ENCODE peak calls at places on chromosome 20, in seven cellular contexts. S is NCI-H524, F is chondrocyte, W is AG09309, P is fibroblast of the aortic adventitia, C is heart left ventricle, E is fibroblast of gingiva. O is an unnamed sample.
A peak's percentile ranks its signal among the peaks of the same experiment; 100 is the strongest.

GRCh38 chr20:17498181-17498580 is 33.0 kb downstream of the BFSP1 start:
- DNase-seq in S (no peak), F (no peak), W (no peak), P (no peak), C (no peak), E (no peak), O (peak; percentile 37)

GRCh38 chr20:62937353-62938104 is 418 bp upstream of the GID8 start:
- DNase-seq in S (peak; percentile 95), F (peak; percentile 99), W (peak; percentile 83), P (peak; percentile 95), C (peak; percentile 97), E (peak; percentile 96), O (no peak)

GRCh38 chr20:44540834-44541233 is 19.0 kb upstream of the SERINC3 start:
- DNase-seq in S (no peak), F (no peak), W (no peak), P (peak; percentile 64), C (no peak), E (no peak), O (no peak)

GRCh38 chr20:57617079-57617795 is 3.0 kb downstream of the ZBP1 start:
- DNase-seq in S (no peak), F (no peak), W (no peak), P (no peak), C (no peak), E (no peak), O (peak; percentile 52)

GRCh38 chr20:45036044-45036755 is 64.7 kb downstream of the KCNS1 start:
- DNase-seq in S (no peak), F (no peak), W (no peak), P (peak; percentile 70), C (no peak), E (peak; percentile 83), O (no peak)

GRCh38 chr20:48763183-48764030 is 64.4 kb downstream of the PREX1 start:
- DNase-seq in S (no peak), F (peak; percentile 72), W (no peak), P (no peak), C (peak; percentile 57), E (no peak), O (no peak)

GRCh38 chr20:39312107-39312506 is 350.0 kb downstream of the DHX35 start:
- DNase-seq in S (no peak), F (no peak), W (no peak), P (no peak), C (no peak), E (no peak), O (no peak)

GRCh38 chr20:2252419-2253060 is 43.3 kb upstream of the TGM3 start:
- DNase-seq in S (no peak), F (no peak), W (no peak), P (no peak), C (no peak), E (no peak), O (no peak)

GRCh38 chr20:62636446-62636845 is 5.9 kb upstream of the SLCO4A1 start:
- DNase-seq in S (peak; percentile 86), F (no peak), W (no peak), P (no peak), C (no peak), E (no peak), O (no peak)

GRCh38 chr20:53652859-53653520 is 59.4 kb upstream of the ZNF217 start:
- DNase-seq in S (no peak), F (no peak), W (no peak), P (peak; percentile 26), C (no peak), E (no peak), O (no peak)

GRCh38 chr20:35093245-35093884 is 758 bp upstream of the TRPC4AP start:
- DNase-seq in S (no peak), F (no peak), W (peak; percentile 80), P (peak; percentile 74), C (no peak), E (peak; percentile 60), O (no peak)

GRCh38 chr20:16580596-16580995 is 7.3 kb upstream of the KIF16B start:
- DNase-seq in S (peak; percentile 49), F (no peak), W (no peak), P (no peak), C (no peak), E (no peak), O (no peak)

GRCh38 chr20:9218412-9219001 is 149.6 kb downstream of the PLCB4 start:
- DNase-seq in S (no peak), F (no peak), W (peak; percentile 21), P (no peak), C (no peak), E (peak; percentile 14), O (no peak)

GRCh38 chr20:45061244-45061643 is 39.7 kb downstream of the KCNS1 start:
- DNase-seq in S (no peak), F (no peak), W (peak; percentile 72), P (peak; percentile 89), C (no peak), E (peak; percentile 90), O (no peak)

GRCh38 chr20:19992996-19993908 is 23.9 kb upstream of the NAA20 start:
- DNase-seq in S (no peak), F (no peak), W (peak; percentile 90), P (peak; percentile 96), C (no peak), E (peak; percentile 78), O (no peak)

GRCh38 chr20:41249371-41249770 is 68.2 kb downstream of the ZHX3 start:
- DNase-seq in S (no peak), F (no peak), W (peak; percentile 53), P (peak; percentile 86), C (peak; percentile 45), E (peak; percentile 83), O (no peak)

GRCh38 chr20:33702861-33703260 is 16.7 kb upstream of the E2F1 start:
- DNase-seq in S (peak; percentile 99), F (no peak), W (no peak), P (no peak), C (peak; percentile 67), E (no peak), O (no peak)

GRCh38 chr20:10936786-10937185 is 263.0 kb upstream of the JAG1 start:
- DNase-seq in S (no peak), F (no peak), W (no peak), P (no peak), C (no peak), E (no peak), O (no peak)

GRCh38 chr20:53896041-53896440 is 174.4 kb downstream of the BCAS1 start:
- DNase-seq in S (no peak), F (no peak), W (no peak), P (no peak), C (no peak), E (no peak), O (no peak)

GRCh38 chr20:57212890-57213276 is 53.6 kb downstream of the BMP7 start:
- DNase-seq in S (no peak), F (peak; percentile 78), W (no peak), P (no peak), C (no peak), E (no peak), O (no peak)

GRCh38 chr20:50625986-50626677 is 65.2 kb downstream of the RIPOR3 start:
- DNase-seq in S (peak; percentile 80), F (no peak), W (no peak), P (peak; percentile 69), C (peak; percentile 69), E (peak; percentile 75), O (no peak)

GRCh38 chr20:35369804-35370203 is 42.0 kb downstream of the UQCC1 start:
- DNase-seq in S (no peak), F (no peak), W (peak; percentile 32), P (peak; percentile 11), C (no peak), E (no peak), O (no peak)

GRCh38 chr20:41616228-41616627 is 1.9 kb downstream of the CHD6 start:
- DNase-seq in S (no peak), F (no peak), W (peak; percentile 16), P (peak; percentile 37), C (no peak), E (peak; percentile 75), O (no peak)

GRCh38 chr20:2261105-2261504 is 34.7 kb upstream of the TGM3 start:
- DNase-seq in S (no peak), F (no peak), W (no peak), P (peak; percentile 15), C (no peak), E (no peak), O (no peak)

GRCh38 chr20:50850721-50851286 is 55.9 kb downstream of the BCAS4 start:
- DNase-seq in S (no peak), F (no peak), W (no peak), P (no peak), C (no peak), E (no peak), O (no peak)

GRCh38 chr20:33130553-33130952 is 37.4 kb upstream of the BPIFA2 start:
- DNase-seq in S (no peak), F (no peak), W (peak; percentile 80), P (peak; percentile 40), C (no peak), E (peak; percentile 70), O (no peak)

GRCh38 chr20:49624317-49624716 is 56.4 kb upstream of the PTGIS start:
- DNase-seq in S (peak; percentile 13), F (no peak), W (no peak), P (no peak), C (no peak), E (no peak), O (no peak)

GRCh38 chr20:38663660-38664059 is 60.6 kb upstream of the SLC32A1 start:
- DNase-seq in S (no peak), F (peak; percentile 37), W (no peak), P (no peak), C (no peak), E (no peak), O (no peak)

GRCh38 chr20:48192109-48192508 is 406.8 kb upstream of the SULF2 start:
- DNase-seq in S (no peak), F (no peak), W (no peak), P (no peak), C (no peak), E (no peak), O (no peak)

GRCh38 chr20:49308875-49309274 is 31.0 kb upstream of the ZNFX1 start:
- DNase-seq in S (no peak), F (no peak), W (no peak), P (no peak), C (no peak), E (no peak), O (no peak)

GRCh38 chr20:48785801-48786200 is 42.0 kb downstream of the PREX1 start:
- DNase-seq in S (no peak), F (peak; percentile 49), W (no peak), P (no peak), C (no peak), E (no peak), O (no peak)

GRCh38 chr20:2875690-2876203 is 2.5 kb downstream of the PTPRA start:
- DNase-seq in S (no peak), F (no peak), W (no peak), P (no peak), C (no peak), E (no peak), O (no peak)

GRCh38 chr20:63021356-63022321 is 14.9 kb upstream of the BHLHE23 start:
- DNase-seq in S (no peak), F (peak; percentile 84), W (no peak), P (no peak), C (no peak), E (no peak), O (no peak)

GRCh38 chr20:45427236-45428149 is 11.6 kb downstream of the PIGT start:
- DNase-seq in S (no peak), F (no peak), W (no peak), P (peak; percentile 43), C (no peak), E (no peak), O (no peak)